ENCODE peak calls at places on chromosomes 4 and X, in four cellular contexts. W is OCI-LY7, J is small intestine, Q is IMR-90. F is an unnamed sample.

GRCh38 chr4:102493794-102494193 is 7.4 kb upstream of the NFKB1 start:
- DNase-seq in W (no peak), Q (no peak), J (peak; percentile 23), F (no peak)

GRCh38 chr4:165765053-165765452 is 108.0 kb upstream of the TLL1 start:
- DNase-seq in Q (no peak), J (no peak), W (no peak), F (no peak)

GRCh38 chrX:119809185-119809666 is 17.8 kb upstream of the RPL39 start:
- DNase-seq in Q (peak; percentile 11), J (no peak), W (no peak), F (peak; percentile 57)

GRCh38 chr4:42132099-42132498 is 20.4 kb downstream of the BEND4 start:
- DNase-seq in Q (no peak), J (no peak), W (no peak), F (no peak)

GRCh38 chr4:94407846-94408245 is 43.9 kb upstream of the PDLIM5 start:
- DNase-seq in J (no peak), Q (peak; percentile 3), W (no peak), F (peak; percentile 15)

GRCh38 chrX:47156611-47157520 is 11.8 kb downstream of the RBM10 start:
- DNase-seq in J (no peak), Q (no peak), W (no peak), F (no peak)

GRCh38 chrX:113833656-113834055 is 750.2 kb upstream of the HTR2C start:
- DNase-seq in J (no peak), W (no peak), Q (no peak), F (no peak)

GRCh38 chr4:125115941-125116340 is 198.8 kb upstream of the FAT4 start:
- DNase-seq in W (no peak), Q (peak; percentile 94), J (no peak), F (no peak)

GRCh38 chrX:73977542-73978169 is 326.3 kb upstream of the ZCCHC13 start:
- DNase-seq in W (no peak), J (no peak), Q (no peak), F (peak; percentile 62)

GRCh38 chr4:25830545-25830944 is 32.2 kb downstream of the SEL1L3 start:
- DNase-seq in J (no peak), Q (no peak), W (no peak), F (no peak)

GRCh38 chrX:51641421-51642021 is 22.8 kb upstream of the CENPVL3 start:
- DNase-seq in W (peak; percentile 47), J (peak; percentile 16), Q (peak; percentile 60), F (peak; percentile 81)

GRCh38 chrX:131843996-131844395 is 179.1 kb upstream of the STK26 start:
- DNase-seq in W (no peak), J (no peak), Q (no peak), F (no peak)

GRCh38 chrX:132710756-132711155 is 221.9 kb upstream of the MBNL3 start:
- DNase-seq in W (no peak), J (no peak), Q (no peak), F (no peak)

GRCh38 chrX:120462370-120462769 is 6.7 kb downstream of the LAMP2 start:
- DNase-seq in W (no peak), J (no peak), Q (no peak), F (no peak)

GRCh38 chr4:54155936-54156335 is 56.0 kb downstream of the GSX2 start:
- DNase-seq in J (no peak), Q (no peak), W (no peak), F (no peak)

GRCh38 chrX:103441878-103442535 is 65.7 kb downstream of the BEX3 start:
- DNase-seq in J (no peak), Q (no peak), W (no peak), F (no peak)

GRCh38 chrX:9465380-9466114 is 689 bp downstream of the TBL1X start:
- DNase-seq in W (peak; percentile 22), Q (no peak), J (no peak), F (peak; percentile 6)

GRCh38 chr4:48490012-48490679 is at the start of gene ZAR1:
- DNase-seq in Q (no peak), J (no peak), W (no peak), F (no peak)

GRCh38 chrX:71143508-71143907 is 1.1 kb upstream of the NLGN3 start:
- DNase-seq in J (peak; percentile 4), W (no peak), Q (peak; percentile 41), F (no peak)

GRCh38 chr4:120918788-120919187 is 3.7 kb downstream of the PRDM5 start:
- DNase-seq in Q (peak; percentile 19), W (no peak), J (no peak), F (no peak)

GRCh38 chrX:21985332-21985777 is 44.8 kb downstream of the SMS start:
- DNase-seq in Q (peak; percentile 82), J (peak; percentile 76), W (peak; percentile 64), F (peak; percentile 86)

GRCh38 chr4:185165605-185166063 is 22.6 kb downstream of the SLC25A4 start:
- DNase-seq in W (no peak), Q (peak; percentile 87), J (peak; percentile 20), F (no peak)

GRCh38 chrX:54891573-54891972 is 29.1 kb upstream of the TRO start:
- DNase-seq in W (peak; percentile 34), J (peak; percentile 52), Q (peak; percentile 28), F (peak; percentile 47)

GRCh38 chrX:136488706-136489105 is 959 bp downstream of the BRS3 start:
- DNase-seq in Q (no peak), J (no peak), W (no peak), F (no peak)

GRCh38 chrX:34619920-34620319 is 37.2 kb downstream of the TMEM47 start:
- DNase-seq in J (no peak), W (no peak), Q (no peak), F (peak; percentile 80)

GRCh38 chr4:38869511-38869910 is 1.9 kb downstream of the FAM114A1 start:
- DNase-seq in J (no peak), Q (no peak), W (no peak), F (no peak)

GRCh38 chr4:165207016-165207430 is 338 bp upstream of the KLHL2 start:
- DNase-seq in Q (peak; percentile 31), W (peak; percentile 41), J (peak; percentile 46), F (no peak)

GRCh38 chrX:82127228-82128123 is 925.6 kb downstream of the SH3BGRL start:
- DNase-seq in Q (no peak), W (no peak), J (peak; percentile 12), F (no peak)

GRCh38 chr4:41882622-41883347 is 52.4 kb upstream of the TMEM33 start:
- DNase-seq in Q (peak; percentile 23), J (peak; percentile 30), W (peak; percentile 40), F (peak; percentile 47)

GRCh38 chr4:112060212-112060611 is 85.0 kb upstream of the FAM241A start:
- DNase-seq in J (peak; percentile 24), Q (peak; percentile 17), W (peak; percentile 11), F (peak; percentile 51)

DNA sequence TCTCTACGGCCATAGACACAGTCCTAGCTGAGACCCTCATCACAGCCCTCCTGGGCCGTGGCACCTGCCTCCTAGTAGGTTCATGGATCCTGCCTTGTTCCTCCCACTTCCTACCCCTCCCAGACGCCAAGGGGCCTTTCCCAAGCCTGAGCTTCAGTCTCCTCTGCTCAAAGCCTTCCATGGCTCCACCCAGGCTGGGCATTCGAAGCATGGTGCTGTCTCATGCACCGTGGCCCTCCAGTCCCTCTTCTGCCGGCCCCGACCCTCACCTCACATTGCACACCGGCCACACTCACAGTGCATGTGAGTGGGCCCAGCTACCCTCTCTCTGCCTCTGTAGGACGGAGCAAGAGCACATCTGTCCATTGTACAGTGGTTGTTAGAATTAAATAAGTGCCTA is 21.7 kb upstream of the KIAA0232 start:
- DNase-seq in J (no peak), W (no peak), Q (no peak), F (no peak)
- H3K27ac ChIP-seq in J (no peak overlapping the region), W (no peak overlapping the region), Q (no peak overlapping the region), F (no peak overlapping the region)

DNA sequence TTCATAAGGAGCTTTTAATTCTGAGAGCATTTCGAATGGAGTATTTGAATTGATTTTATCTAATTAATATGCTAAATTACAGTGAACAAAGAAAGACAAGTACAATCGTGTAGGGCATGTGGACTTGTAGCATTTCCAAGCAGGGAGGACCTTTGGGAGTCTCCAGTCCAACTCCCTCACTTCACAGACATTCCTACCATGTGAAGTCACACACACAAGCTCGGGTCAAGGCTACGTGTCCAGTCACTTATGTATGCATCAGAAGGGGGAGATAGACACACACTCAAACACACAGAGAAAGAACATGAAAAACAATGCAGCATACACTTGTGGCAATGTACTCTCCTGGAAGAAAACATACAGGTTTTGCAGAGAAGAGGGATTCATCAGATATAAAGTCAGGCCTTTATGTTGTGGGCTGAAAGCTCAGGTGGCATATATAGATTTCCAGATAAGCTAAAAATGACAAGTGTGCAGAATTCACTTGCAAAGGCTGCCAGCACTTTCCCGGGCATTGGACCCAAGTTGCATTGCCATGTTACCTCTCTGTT is 136.1 kb upstream of the MID1 start:
- DNase-seq in Q (peak; percentile 92), W (no peak), J (no peak), F (no peak)
- H3K27ac ChIP-seq in Q (no peak overlapping the region), W (no peak overlapping the region), J (no peak overlapping the region), F (no peak overlapping the region)

DNA sequence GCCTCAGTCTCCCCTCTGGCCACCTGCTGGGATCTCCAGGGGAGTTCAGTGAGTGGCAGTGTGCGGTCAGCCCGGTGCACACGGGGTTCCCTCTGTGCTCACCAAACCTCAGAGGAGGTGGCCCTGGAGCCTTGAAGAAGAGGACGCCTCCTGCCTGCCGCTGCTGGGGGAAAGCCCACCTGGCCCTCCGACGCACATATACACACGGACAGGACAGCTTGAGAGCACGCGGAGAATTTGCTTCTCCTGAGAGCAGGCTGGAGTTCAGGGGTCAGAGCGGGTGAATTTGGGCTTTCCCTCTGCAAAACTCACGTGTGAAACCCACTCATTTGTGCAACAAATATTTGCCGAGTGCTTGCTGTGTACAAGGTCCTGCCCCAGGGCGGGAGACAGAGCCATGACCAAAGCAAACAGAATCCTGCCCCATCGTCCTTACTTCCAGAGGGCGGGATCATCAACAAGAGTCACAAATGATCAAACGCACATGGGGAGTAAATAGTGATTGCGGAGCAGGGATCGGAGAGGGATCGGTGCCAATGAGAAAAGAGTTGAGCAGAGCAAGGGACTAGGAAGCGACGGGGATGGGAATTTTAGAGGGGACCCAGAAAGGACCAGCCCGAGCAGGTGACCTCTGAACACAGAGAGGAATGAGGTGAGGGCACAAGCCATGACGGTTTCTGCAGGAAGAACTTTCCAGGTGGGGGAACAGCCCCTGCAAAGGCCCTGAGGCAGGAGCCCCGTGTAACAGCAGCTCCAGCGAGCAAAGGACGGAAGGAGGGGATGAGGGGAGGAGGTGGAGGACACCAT is 17.6 kb downstream of the BLOC1S4 start:
- DNase-seq in W (no peak), Q (no peak), J (no peak), F (no peak)
- H3K27ac ChIP-seq in W (no peak overlapping the region), Q (no peak overlapping the region), J (no peak overlapping the region), F (no peak overlapping the region)

GRCh38 chr4:168854216-168854921 is 155.7 kb downstream of the CBR4 start:
- DNase-seq in Q (no peak), J (no peak), W (no peak), F (no peak)
- H3K27ac ChIP-seq in Q (peak overlapping the region; percentile 41), J (peak overlapping the region; percentile 43), W (no peak overlapping the region), F (no peak overlapping the region)

GRCh38 chr4:31148990-31149389 is 428.8 kb downstream of the PCDH7 start:
- DNase-seq in J (no peak), W (no peak), Q (no peak), F (no peak)
- H3K27ac ChIP-seq in J (no peak overlapping the region), W (no peak overlapping the region), Q (no peak overlapping the region), F (no peak overlapping the region)

GRCh38 chr4:170026253-170026991 is at the start of gene MFAP3L:
- DNase-seq in J (peak; percentile 85), Q (peak; percentile 84), W (no peak), F (peak; percentile 94)
- H3K27ac ChIP-seq in J (peak within 1 kb of the TSS; percentile 90), Q (no peak within 1 kb of the TSS), W (no peak within 1 kb of the TSS), F (peak within 1 kb of the TSS; percentile 87)

DNA sequence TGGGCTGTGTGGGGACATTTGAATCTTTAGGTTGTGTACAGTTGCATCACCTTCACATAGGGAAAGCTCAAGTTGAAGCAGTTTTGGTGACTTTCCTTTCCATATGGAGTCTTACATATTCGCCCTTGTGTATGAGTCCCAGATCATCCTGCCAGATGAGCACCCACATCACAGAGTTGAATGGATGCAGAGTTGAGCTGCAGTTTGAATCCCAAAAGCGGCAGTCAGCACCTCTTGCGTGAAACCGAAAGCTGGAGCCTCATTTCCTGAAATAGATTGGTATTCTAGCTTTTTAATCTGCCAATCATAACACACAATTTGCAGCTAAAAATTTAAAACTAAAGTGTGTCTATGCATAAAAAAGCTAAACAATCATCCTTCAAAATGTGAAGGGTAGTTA is 162.9 kb upstream of the DIPK2B start:
- DNase-seq in Q (no peak), J (no peak), W (no peak), F (no peak)
- H3K27ac ChIP-seq in Q (no peak overlapping the region), J (no peak overlapping the region), W (no peak overlapping the region), F (no peak overlapping the region)